ENCODE peak calls at places on chromosomes 2 and 18, in seven cellular contexts. D is left ventricle myocardium inferior, V is transverse colon, W is WTC11, F is hepatocyte, Z is PC-9, U is fibroblast of mammary gland. X is an unnamed sample.

GRCh38 chr18:62788891-62789290 is 73.5 kb downstream of the PHLPP1 start:
- DNase-seq in D (no peak), V (peak), W (no peak), F (peak), Z (no peak), U (no peak), X (no peak)

GRCh38 chr2:163859951-163860350 is 124.1 kb upstream of the FIGN start:
- DNase-seq in D (no peak), V (no peak), W (no peak), F (no peak), Z (no peak), U (no peak), X (no peak)

GRCh38 chr2:109375131-109375561 is 238.6 kb downstream of the SEPTIN10 start:
- DNase-seq in D (no peak), V (no peak), W (no peak), F (no peak), Z (no peak), U (no peak), X (no peak)

GRCh38 chr2:218291318-218291933 is 877 bp downstream of the TMBIM1 start:
- DNase-seq in D (no peak), V (no peak), W (no peak), F (no peak), Z (no peak), U (peak), X (no peak)

GRCh38 chr2:189526241-189526640 is 54.3 kb downstream of the SLC40A1 start:
- DNase-seq in D (no peak), V (no peak), W (no peak), F (no peak), Z (no peak), U (no peak), X (no peak)

GRCh38 chr2:219570924-219571310 is 422 bp downstream of the OBSL1 start:
- DNase-seq in D (no peak), V (no peak), W (no peak), F (peak), Z (no peak), U (no peak), X (no peak)

GRCh38 chr2:198296665-198297308 is 492.4 kb downstream of the PLCL1 start:
- DNase-seq in D (no peak), V (peak), W (peak), F (peak), Z (peak), U (peak), X (peak)

GRCh38 chr2:53104263-53104662 is 663.3 kb upstream of the CHAC2 start:
- DNase-seq in D (no peak), V (no peak), W (no peak), F (peak), Z (peak), U (peak), X (peak)

GRCh38 chr2:137192366-137193315 is 427.3 kb downstream of the THSD7B start:
- DNase-seq in D (no peak), V (no peak), W (no peak), F (peak), Z (no peak), U (peak), X (no peak)

GRCh38 chr18:8962906-8963635 is 139.4 kb upstream of the NDUFV2 start:
- DNase-seq in D (no peak), V (no peak), W (no peak), F (no peak), Z (no peak), U (no peak), X (no peak)

GRCh38 chr18:50711401-50711800 is 108.4 kb downstream of the MRO start:
- DNase-seq in D (no peak), V (no peak), W (no peak), F (no peak), Z (no peak), U (no peak), X (no peak)

GRCh38 chr18:50707841-50708240 is 112.0 kb downstream of the MRO start:
- DNase-seq in D (no peak), V (no peak), W (no peak), F (no peak), Z (no peak), U (peak), X (no peak)

GRCh38 chr18:50709215-50709614 is 110.6 kb downstream of the MRO start:
- DNase-seq in D (no peak), V (no peak), W (no peak), F (no peak), Z (no peak), U (no peak), X (no peak)

GRCh38 chr18:50704541-50704940 is 115.3 kb downstream of the MRO start:
- DNase-seq in D (no peak), V (no peak), W (no peak), F (no peak), Z (no peak), U (no peak), X (no peak)

GRCh38 chr18:50706199-50706598 is 113.6 kb downstream of the MRO start:
- DNase-seq in D (no peak), V (no peak), W (no peak), F (no peak), Z (no peak), U (no peak), X (no peak)
- TF ChIP-seq CTCF in D (no peak), V (no peak), W (no peak), F (no peak), Z (no peak), U (no peak), X (no peak)

DNA sequence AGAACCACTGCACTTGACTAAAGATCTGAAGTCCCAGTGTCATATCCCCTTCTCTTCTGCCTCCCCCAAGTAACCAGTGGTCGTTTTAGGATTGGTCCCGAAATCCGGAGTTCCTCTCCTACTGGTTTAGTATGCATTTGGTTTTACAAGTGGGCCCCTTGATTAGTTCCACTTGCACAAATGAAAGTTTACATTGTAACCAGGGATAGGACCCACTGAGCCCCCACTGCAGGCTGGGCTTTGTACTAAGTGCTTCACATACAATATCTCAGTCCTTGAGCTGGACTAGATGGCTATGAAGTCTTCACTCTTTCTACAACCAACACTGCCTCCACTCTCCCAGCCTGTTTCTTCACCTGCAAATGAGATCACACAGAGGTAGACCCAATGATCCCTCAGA is 50.4 kb downstream of the CYRIA start:
- DNase-seq in D (no peak), V (no peak), W (no peak), F (no peak), Z (no peak), U (no peak), X (no peak)
- TF ChIP-seq CTCF in D (no peak), V (no peak), W (no peak), F (no peak), Z (no peak), U (no peak), X (no peak)

GRCh38 chr2:180240774-180241173 is 233.7 kb upstream of the CWC22 start:
- DNase-seq in D (no peak), V (no peak), W (no peak), F (peak), Z (no peak), U (peak), X (peak)
- TF ChIP-seq CTCF in D (no peak), V (no peak), W (no peak), F (peak), Z (peak), U (peak), X (peak)

DNA sequence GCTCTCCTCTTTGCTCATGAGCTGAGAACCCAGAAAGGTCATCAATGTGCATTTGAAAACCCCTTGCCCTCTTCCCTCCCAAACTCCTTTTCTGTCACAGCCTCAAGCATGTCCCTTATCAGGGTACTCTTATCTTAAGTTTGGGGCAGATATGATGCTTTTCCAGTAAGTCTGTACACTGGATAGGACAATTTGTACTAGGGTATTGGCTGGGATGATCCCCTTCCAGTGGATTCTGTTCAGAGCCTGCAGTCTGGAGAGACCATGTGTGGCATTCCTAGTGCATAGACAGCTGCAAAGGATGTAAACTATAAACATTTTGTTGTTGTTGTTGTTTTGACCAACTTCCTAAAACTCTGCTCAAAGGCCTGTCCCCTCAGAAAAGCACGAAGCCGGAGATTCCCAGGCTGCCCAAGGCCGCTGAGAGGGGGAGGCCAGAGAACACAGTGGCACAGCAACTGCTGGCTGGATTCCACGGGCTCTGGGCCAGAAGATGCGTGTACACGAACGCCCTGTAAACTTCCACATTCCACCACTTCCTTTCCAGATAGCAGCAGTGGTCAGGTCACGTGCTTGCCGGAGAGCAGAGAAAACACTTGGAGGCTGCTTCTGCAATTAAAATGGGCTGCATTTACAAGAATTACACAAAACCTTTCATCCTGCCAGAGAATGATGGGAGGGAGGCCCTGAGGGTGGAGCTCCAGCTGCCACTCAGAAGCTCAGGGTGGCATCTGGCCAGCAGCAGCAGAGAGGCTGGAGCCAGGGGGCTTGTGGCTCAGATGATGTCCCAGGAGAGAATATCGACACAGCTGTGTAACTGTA is 42.1 kb downstream of the BMP10 start:
- DNase-seq in D (peak), V (peak), W (no peak), F (peak), Z (peak), U (peak), X (peak)
- TF ChIP-seq CTCF in D (peak), V (no peak), W (no peak), F (no peak), Z (no peak), U (no peak), X (no peak)

X was measured in astrocyte of the cerebellum.